ENCODE peak calls at places on chromosome 18, in seven cellular contexts. P, K, W, L, A, T and N are unnamed samples.
A peak's percentile ranks its signal among the peaks of the same experiment; 100 is the strongest.

GRCh38 chr18:41144444-41144843 is 810.6 kb upstream of the PIK3C3 start:
- DNase-seq in P (no peak), K (peak; percentile 82), W (peak; percentile 73), L (no peak), A (peak; percentile 59), T (no peak), N (no peak)

GRCh38 chr18:2883137-2883671 is 36.4 kb downstream of the EMILIN2 start:
- DNase-seq in P (no peak), K (no peak), W (peak; percentile 38), L (no peak), A (no peak), T (no peak), N (no peak)

GRCh38 chr18:46155652-46156051 is 51.5 kb downstream of the HAUS1 start:
- DNase-seq in P (no peak), K (peak; percentile 80), W (peak; percentile 95), L (peak; percentile 65), A (peak; percentile 79), T (no peak), N (no peak)

GRCh38 chr18:67211646-67212045 is 304.9 kb downstream of the DSEL start:
- DNase-seq in P (no peak), K (peak; percentile 22), W (peak; percentile 27), L (no peak), A (no peak), T (no peak), N (no peak)

GRCh38 chr18:79439201-79440023 is 43.7 kb downstream of the NFATC1 start:
- DNase-seq in P (no peak), K (no peak), W (no peak), L (peak; percentile 74), A (peak; percentile 42), T (peak; percentile 86), N (no peak)

GRCh38 chr18:26656944-26657536 is 108.7 kb upstream of the KCTD1 start:
- DNase-seq in P (peak; percentile 86), K (peak; percentile 70), W (peak; percentile 85), L (no peak), A (peak; percentile 71), T (peak; percentile 18), N (peak; percentile 74)

GRCh38 chr18:30927517-30928075 is 114.9 kb downstream of the DSC3 start:
- DNase-seq in P (no peak), K (no peak), W (no peak), L (no peak), A (no peak), T (no peak), N (no peak)

GRCh38 chr18:7808054-7808453 is 240.9 kb downstream of the PTPRM start:
- DNase-seq in P (no peak), K (no peak), W (no peak), L (no peak), A (no peak), T (no peak), N (no peak)

GRCh38 chr18:67385455-67385854 is 131.1 kb downstream of the DSEL start:
- DNase-seq in P (no peak), K (peak; percentile 58), W (peak; percentile 14), L (no peak), A (peak; percentile 31), T (no peak), N (no peak)

GRCh38 chr18:62521588-62521987 is 1.2 kb upstream of the ZCCHC2 start:
- DNase-seq in P (no peak), K (peak; percentile 62), W (no peak), L (no peak), A (no peak), T (no peak), N (no peak)

GRCh38 chr18:67514901-67515540 is 1.5 kb downstream of the DSEL start:
- DNase-seq in P (no peak), K (peak; percentile 33), W (peak; percentile 44), L (no peak), A (peak; percentile 25), T (no peak), N (no peak)

GRCh38 chr18:70387018-70387417 is 98.2 kb downstream of the SOCS6 start:
- DNase-seq in P (no peak), K (no peak), W (no peak), L (no peak), A (no peak), T (no peak), N (no peak)

GRCh38 chr18:31447530-31448191 is at the start of gene DSG3:
- DNase-seq in P (no peak), K (no peak), W (no peak), L (no peak), A (no peak), T (no peak), N (no peak)

GRCh38 chr18:3579701-3580100 is 129.7 kb downstream of the TGIF1 start:
- DNase-seq in P (no peak), K (peak; percentile 97), W (peak; percentile 85), L (peak; percentile 66), A (peak; percentile 92), T (no peak), N (no peak)

GRCh38 chr18:56890632-56891031 is 239.5 kb downstream of the WDR7 start:
- DNase-seq in P (no peak), K (peak; percentile 97), W (peak; percentile 87), L (peak; percentile 64), A (peak; percentile 94), T (peak; percentile 40), N (no peak)

GRCh38 chr18:58298251-58299134 is 254.5 kb downstream of the NEDD4L start:
- DNase-seq in P (no peak), K (no peak), W (peak; percentile 72), L (no peak), A (no peak), T (no peak), N (no peak)

GRCh38 chr18:4391859-4392258 is 63.2 kb downstream of the DLGAP1 start:
- DNase-seq in P (no peak), K (no peak), W (no peak), L (no peak), A (no peak), T (no peak), N (no peak)

GRCh38 chr18:69631281-69631680 is 230.6 kb downstream of the DOK6 start:
- DNase-seq in P (no peak), K (no peak), W (no peak), L (no peak), A (no peak), T (no peak), N (no peak)

DNA sequence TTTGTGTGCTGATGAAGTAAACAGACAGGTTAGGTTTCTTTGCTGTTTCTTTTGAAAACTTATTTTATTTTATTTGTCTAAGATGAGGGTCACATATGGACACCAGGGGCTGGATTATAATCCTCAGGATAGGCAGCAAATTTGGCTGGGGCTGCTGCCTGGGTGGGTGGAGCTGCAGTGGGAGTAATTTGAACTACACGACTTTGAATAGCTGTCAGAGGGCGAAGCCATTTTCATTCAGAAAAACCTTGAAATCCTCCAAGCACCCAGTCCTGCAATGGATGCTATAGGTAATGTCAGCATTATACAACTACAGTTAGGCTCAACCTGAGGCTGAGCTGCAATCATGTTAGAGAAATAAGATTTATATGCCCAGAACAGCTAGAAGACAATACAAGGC is 16.6 kb downstream of the SETBP1 start:
- DNase-seq in P (no peak), K (no peak), W (no peak), L (no peak), A (no peak), T (peak; percentile 44), N (no peak)
- H3K4me3 ChIP-seq in P (no peak overlapping the region), K (no peak overlapping the region), W (no peak overlapping the region), L (no peak overlapping the region), A (no peak overlapping the region), T (peak overlapping the region; percentile 49), N (no peak overlapping the region)

GRCh38 chr18:77061291-77061945 is 71.2 kb downstream of the MBP start:
- DNase-seq in P (no peak), K (peak; percentile 83), W (no peak), L (no peak), A (peak; percentile 75), T (no peak), N (no peak)
- H3K4me3 ChIP-seq in P (no peak overlapping the region), K (no peak overlapping the region), W (no peak overlapping the region), L (no peak overlapping the region), A (no peak overlapping the region), T (no peak overlapping the region), N (no peak overlapping the region)

DNA sequence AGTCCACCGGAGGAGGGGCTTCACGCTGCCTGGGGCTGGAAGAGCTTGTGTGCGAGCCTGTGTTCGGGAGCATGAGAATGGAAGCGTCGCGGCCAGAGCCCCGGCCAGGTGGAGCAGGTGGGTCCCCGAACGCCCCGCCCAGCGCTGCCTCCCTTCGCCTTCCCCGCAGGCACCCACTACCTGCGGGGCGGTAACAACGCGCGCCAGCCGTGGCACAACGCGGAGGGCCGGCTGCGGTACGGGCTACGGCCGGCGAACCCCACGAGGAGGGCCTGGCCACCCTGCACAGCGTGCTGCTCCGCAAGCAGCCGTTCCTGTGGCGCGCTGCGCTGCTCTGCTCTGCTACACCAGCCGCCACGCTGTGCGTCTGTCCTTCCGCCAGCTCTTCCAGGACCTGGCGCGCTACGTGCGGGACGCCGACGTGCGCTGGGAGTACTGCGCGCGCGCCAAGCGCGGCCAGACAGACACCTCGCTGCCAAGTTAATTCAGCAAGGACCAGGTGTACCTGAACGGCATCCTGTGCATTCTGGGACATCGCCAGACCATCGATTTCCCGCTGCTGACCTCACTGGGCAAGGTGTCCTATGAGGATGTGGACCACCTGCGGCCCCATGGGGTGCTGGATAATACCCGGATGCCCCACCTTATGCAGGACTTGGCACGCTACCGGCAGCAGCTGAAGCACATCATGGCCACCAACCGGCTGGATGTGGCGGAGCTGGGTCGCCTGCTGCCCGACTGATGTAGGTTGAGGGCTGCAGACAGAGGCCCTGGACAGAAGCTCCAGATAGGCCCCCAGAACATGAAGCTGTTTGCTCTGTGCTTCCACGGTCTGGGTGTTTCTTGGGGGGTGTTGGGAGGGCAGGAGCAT is 200.6 kb downstream of the NAPG start:
- DNase-seq in P (no peak), K (no peak), W (no peak), L (no peak), A (no peak), T (no peak), N (peak; percentile 23)
- H3K4me3 ChIP-seq in P (peak overlapping the region; percentile 14), K (no peak overlapping the region), W (no peak overlapping the region), L (no peak overlapping the region), A (no peak overlapping the region), T (no peak overlapping the region), N (no peak overlapping the region)

GRCh38 chr18:48945953-48946217 is 4.9 kb downstream of the SMAD7 start:
- DNase-seq in P (no peak), K (no peak), W (no peak), L (no peak), A (no peak), T (no peak), N (no peak)

GRCh38 chr18:48946329-48946835 is 4.4 kb downstream of the SMAD7 start:
- DNase-seq in P (no peak), K (peak; percentile 82), W (peak; percentile 77), L (no peak), A (peak; percentile 69), T (no peak), N (no peak)

GRCh38 chr18:48943333-48943732 is 7.4 kb downstream of the SMAD7 start:
- DNase-seq in P (no peak), K (no peak), W (peak; percentile 15), L (no peak), A (no peak), T (no peak), N (no peak)

GRCh38 chr18:48943736-48944527 is 6.8 kb downstream of the SMAD7 start:
- DNase-seq in P (no peak), K (no peak), W (peak; percentile 7), L (no peak), A (no peak), T (no peak), N (no peak)

DNA sequence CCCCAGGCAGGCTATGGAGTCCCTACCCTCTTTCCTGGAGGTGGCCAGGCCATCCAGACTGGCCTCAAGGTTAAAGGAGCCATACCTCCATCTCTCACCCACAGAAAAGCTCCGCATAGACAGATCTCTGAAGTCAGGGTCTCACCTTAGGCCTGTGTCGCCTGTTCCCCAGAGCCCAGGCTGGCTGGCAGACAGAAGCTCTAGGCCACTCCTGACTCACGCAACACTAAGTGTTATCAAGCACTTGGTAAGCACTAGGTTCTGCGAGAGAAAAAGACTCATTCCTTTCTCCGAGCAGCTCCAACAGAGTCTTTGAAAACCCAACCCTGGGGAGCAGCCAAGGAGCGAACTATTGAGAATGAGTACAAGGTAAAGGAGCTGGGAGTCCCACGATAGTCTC is 6.1 kb downstream of the SMAD7 start:
- DNase-seq in P (no peak), K (peak; percentile 61), W (peak; percentile 61), L (no peak), A (peak; percentile 60), T (no peak), N (no peak)
- H3K4me3 ChIP-seq in P (peak overlapping the region; percentile 90), K (no peak overlapping the region), W (peak overlapping the region; percentile 87), L (peak overlapping the region; percentile 0), A (no peak overlapping the region), T (no peak overlapping the region), N (peak overlapping the region; percentile 96)